ENCODE peak calls at places on chromosomes 2 and 18, in five cellular contexts. U is H1, D is breast epithelium, W is transverse colon, O is GM12878. E is an unnamed sample.

GRCh38 chr2:148812306-148812705 is 62.7 kb upstream of the KIF5C start:
- DNase-seq in O (no peak), D (no peak), W (peak; percentile 41), U (no peak), E (no peak)

GRCh38 chr2:73116182-73116960 is 3.6 kb upstream of the RAB11FIP5 start:
- DNase-seq in W (no peak), O (no peak), U (no peak), D (no peak), E (no peak)

GRCh38 chr18:75582406-75582821 is 154.9 kb upstream of the SMIM21 start:
- DNase-seq in U (no peak), W (no peak), D (no peak), O (no peak), E (no peak)

GRCh38 chr2:141946016-141946415 is 184.8 kb downstream of the LRP1B start:
- DNase-seq in W (no peak), U (no peak), O (no peak), D (no peak), E (no peak)

GRCh38 chr2:60512063-60512622 is 41.3 kb downstream of the BCL11A start:
- DNase-seq in W (no peak), D (no peak), U (no peak), O (no peak), E (no peak)

GRCh38 chr18:28916436-28916835 is 739.5 kb upstream of the CDH2 start:
- DNase-seq in O (no peak), W (no peak), D (no peak), U (no peak), E (no peak)

GRCh38 chr2:167487728-167488127 is 599.4 kb downstream of the XIRP2 start:
- DNase-seq in U (no peak), W (no peak), O (no peak), D (no peak), E (no peak)

GRCh38 chr2:214740867-214741266 is 68.6 kb downstream of the BARD1 start:
- DNase-seq in O (no peak), W (no peak), D (no peak), U (no peak), E (no peak)

GRCh38 chr2:80167284-80167808 is 137.2 kb downstream of the LRRTM1 start:
- DNase-seq in W (no peak), U (no peak), O (no peak), D (no peak), E (no peak)

GRCh38 chr2:163011035-163011434 is 172.5 kb upstream of the KCNH7 start:
- DNase-seq in U (no peak), W (no peak), O (no peak), D (no peak), E (no peak)

GRCh38 chr18:68826111-68826510 is 28.2 kb downstream of the CCDC102B start:
- DNase-seq in W (no peak), D (no peak), O (no peak), U (no peak), E (no peak)

GRCh38 chr2:162107361-162107901 is 33.4 kb upstream of the DPP4 start:
- DNase-seq in O (no peak), U (no peak), W (no peak), D (no peak), E (no peak)

GRCh38 chr2:232707076-232707475 is 9.9 kb downstream of the GIGYF2 start:
- DNase-seq in O (no peak), W (no peak), U (no peak), D (no peak), E (no peak)

GRCh38 chr2:98935111-98935770 is 784 bp downstream of the CRACDL start:
- DNase-seq in W (no peak), O (no peak), U (no peak), D (no peak), E (no peak)

GRCh38 chr2:41782306-41783158 is 265.3 kb upstream of the PKDCC start:
- DNase-seq in W (peak; percentile 10), D (no peak), U (no peak), O (peak; percentile 15), E (peak; percentile 5)

GRCh38 chr18:26579941-26580618 is 31.7 kb upstream of the KCTD1 start:
- DNase-seq in O (no peak), W (peak; percentile 27), D (no peak), U (no peak), E (no peak)

GRCh38 chr2:54903736-54904554 is 146.3 kb downstream of the RTN4 start:
- DNase-seq in U (peak; percentile 7), W (peak; percentile 62), O (no peak), D (no peak), E (no peak)

GRCh38 chr2:238580486-238580885 is 153.8 kb downstream of the ASB1 start:
- DNase-seq in D (no peak), O (no peak), W (no peak), U (no peak), E (no peak)

GRCh38 chr2:148042219-148042618 is 21.3 kb downstream of the MBD5 start:
- DNase-seq in W (no peak), U (no peak), D (no peak), O (no peak), E (no peak)

GRCh38 chr2:150410809-150411208 is 76.7 kb downstream of the RND3 start:
- DNase-seq in U (peak; percentile 54), O (no peak), D (no peak), W (no peak), E (no peak)

GRCh38 chr18:62933261-62933887 is 218.0 kb downstream of the PHLPP1 start:
- DNase-seq in W (no peak), D (no peak), O (no peak), U (no peak), E (no peak)

GRCh38 chr2:11652555-11652954 is 17.4 kb downstream of the NTSR2 start:
- DNase-seq in D (no peak), W (no peak), O (no peak), U (no peak), E (no peak)

GRCh38 chr2:211457325-211457724 is 900.9 kb downstream of the CPS1 start:
- DNase-seq in D (no peak), O (no peak), W (no peak), U (no peak), E (no peak)

GRCh38 chr2:10668402-10669012 is 21.3 kb downstream of the NOL10 start:
- DNase-seq in D (no peak), O (peak; percentile 27), W (no peak), U (no peak), E (no peak)

GRCh38 chr2:155412599-155412998 is 714.1 kb downstream of the KCNJ3 start:
- DNase-seq in W (no peak), D (no peak), U (no peak), O (peak; percentile 41), E (no peak)

GRCh38 chr2:182240862-182241371 is 185.9 kb downstream of the PDE1A start:
- DNase-seq in O (peak; percentile 62), W (peak; percentile 60), U (peak; percentile 10), D (no peak), E (peak; percentile 27)

GRCh38 chr18:58808349-58808748 is 56.3 kb upstream of the ZNF532 start:
- DNase-seq in W (no peak), U (peak; percentile 27), O (no peak), D (no peak), E (no peak)

GRCh38 chr2:98519156-98519555 is 74.5 kb downstream of the INPP4A start:
- DNase-seq in W (no peak), O (no peak), U (no peak), D (no peak), E (no peak)

GRCh38 chr2:28624436-28624797 is 127.2 kb upstream of the PPP1CB start:
- DNase-seq in U (no peak), W (no peak), O (no peak), D (no peak), E (no peak)

GRCh38 chr2:195477248-195477995 is 179.6 kb upstream of the SLC39A10 start:
- DNase-seq in D (no peak), W (no peak), O (no peak), U (no peak), E (no peak)

GRCh38 chr2:15122915-15123314 is 438.2 kb downstream of the NBAS start:
- DNase-seq in D (no peak), U (no peak), W (no peak), O (no peak), E (no peak)

GRCh38 chr2:193276069-193276468 is 1081.3 kb upstream of the TMEFF2 start:
- DNase-seq in U (no peak), D (no peak), O (no peak), W (no peak), E (no peak)

GRCh38 chr2:193276560-193276959 is 1081.8 kb upstream of the TMEFF2 start:
- DNase-seq in U (no peak), D (no peak), O (no peak), W (no peak), E (no peak)

GRCh38 chr2:193272011-193272410 is 1077.3 kb upstream of the TMEFF2 start:
- DNase-seq in U (no peak), W (no peak), D (no peak), O (no peak), E (no peak)

GRCh38 chr2:193267496-193268002 is 1072.8 kb upstream of the TMEFF2 start:
- DNase-seq in D (no peak), O (no peak), U (no peak), W (no peak), E (no peak)

DNA sequence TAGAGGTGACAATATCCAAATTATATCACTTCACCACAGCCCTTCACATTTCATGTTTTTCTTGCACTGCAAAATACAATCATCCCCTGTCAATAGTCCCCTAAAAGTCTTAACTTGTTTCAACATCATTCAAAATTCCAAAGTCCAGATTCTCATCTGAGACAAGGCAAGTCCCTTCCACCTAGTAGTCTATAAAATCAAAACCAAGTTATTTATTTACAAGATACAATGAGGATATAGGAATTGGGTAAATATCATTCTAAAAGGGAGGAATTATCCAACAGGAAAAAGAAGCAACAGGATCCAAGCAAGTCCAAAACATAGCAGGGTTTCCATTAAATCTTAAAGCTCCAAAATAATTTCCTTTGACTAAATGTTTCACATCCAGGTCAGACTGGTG is 1076.1 kb upstream of the TMEFF2 start:
- DNase-seq in O (no peak), W (no peak), U (no peak), D (no peak), E (no peak)
- TF ChIP-seq POLR2AphosphoS5 in O (no peak), W (no peak), U (no peak), D (no peak), E (no peak)

GRCh38 chr2:69829243-69830044 is at the start of gene GMCL1:
- DNase-seq in U (peak; percentile 96), W (peak; percentile 99), O (peak; percentile 92), D (peak; percentile 97), E (peak; percentile 77)
- TF ChIP-seq POLR2A in U (peak; percentile 85), W (peak; percentile 88), O (peak; percentile 93), D (peak; percentile 38), E (peak; percentile 94)

DNA sequence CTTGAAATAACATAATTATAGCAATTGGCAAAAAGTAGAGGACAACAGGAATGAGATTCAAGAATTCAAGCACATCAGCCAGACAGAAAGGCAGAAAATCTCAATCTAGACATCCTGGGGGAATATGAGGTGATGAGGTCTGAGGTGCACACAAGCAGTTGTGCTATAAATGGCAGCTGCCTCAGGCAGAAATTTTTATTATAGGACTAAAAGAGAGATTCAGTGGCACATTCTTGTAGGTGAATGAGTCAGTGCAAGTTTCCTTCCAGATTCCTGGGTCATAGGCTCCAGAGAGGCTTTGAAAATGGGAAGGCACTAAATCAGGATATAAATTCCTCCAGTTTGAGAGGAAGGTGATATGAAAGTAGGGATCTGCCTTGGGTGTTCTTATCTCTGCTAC is 127.2 kb upstream of the THSD7B start:
- DNase-seq in W (no peak), U (no peak), O (no peak), D (no peak), E (no peak)
- TF ChIP-seq POLR2AphosphoS5 in W (no peak), U (no peak), O (no peak), D (no peak), E (no peak)

GRCh38 chr2:241142063-241142462 is 7.2 kb downstream of the PASK start:
- DNase-seq in W (no peak), U (no peak), O (no peak), D (no peak), E (no peak)
- TF ChIP-seq POLR2A in W (no peak), U (no peak), O (no peak), D (no peak), E (no peak)

GRCh38 chr2:191691016-191691725 is 13.2 kb downstream of the NABP1 start:
- DNase-seq in W (peak; percentile 59), D (no peak), U (no peak), O (peak; percentile 59), E (peak; percentile 35)
- TF ChIP-seq POLR2AphosphoS5 in W (no peak), D (no peak), U (no peak), O (no peak), E (no peak)